ENCODE peak calls at places on chromosome 10, in six cellular contexts. E is thyroid gland, S is A549, K is heart left ventricle, H is stomach, A is NB4. C is an unnamed sample.

GRCh38 chr10:77666821-77667220 is 29.2 kb upstream of the KCNMA1 start:
- DNase-seq in H (no peak), E (no peak), K (no peak), S (no peak), A (no peak), C (no peak)

GRCh38 chr10:32377458-32378370 is 30.8 kb upstream of the EPC1 start:
- DNase-seq in S (peak), H (no peak), A (peak), K (no peak), E (peak), C (no peak)

GRCh38 chr10:99938563-99938962 is 71.2 kb downstream of the DNMBP start:
- DNase-seq in A (no peak), E (no peak), S (no peak), K (no peak), H (no peak), C (no peak)

GRCh38 chr10:98373691-98374090 is 41.3 kb downstream of the PYROXD2 start:
- DNase-seq in K (no peak), E (no peak), A (no peak), S (no peak), H (no peak), C (no peak)

GRCh38 chr10:116733566-116733965 is 8.8 kb downstream of the HSPA12A start:
- DNase-seq in H (no peak), E (no peak), S (no peak), K (no peak), A (no peak), C (no peak)

GRCh38 chr10:97117372-97117771 is 68.4 kb downstream of the SLIT1 start:
- DNase-seq in A (peak), K (no peak), H (no peak), E (no peak), S (peak), C (no peak)

GRCh38 chr10:360653-361052 is 225.4 kb downstream of the ZMYND11 start:
- DNase-seq in K (no peak), A (no peak), H (no peak), E (no peak), S (no peak), C (no peak)

GRCh38 chr10:73517166-73517888 is 21.5 kb upstream of the PPP3CB start:
- DNase-seq in A (no peak), K (no peak), E (no peak), H (no peak), S (no peak), C (no peak)

GRCh38 chr10:133143200-133143533 is 16.9 kb upstream of the KNDC1 start:
- DNase-seq in A (no peak), S (no peak), H (no peak), E (no peak), K (no peak), C (no peak)

GRCh38 chr10:1127629-1128028 is 71.4 kb downstream of the WDR37 start:
- DNase-seq in K (no peak), E (no peak), H (no peak), A (no peak), S (no peak), C (no peak)

GRCh38 chr10:88150338-88150737 is 286.9 kb downstream of the PTEN start:
- DNase-seq in E (no peak), S (peak), K (no peak), H (no peak), A (no peak), C (peak)

GRCh38 chr10:120979435-120980315 is 128.5 kb downstream of the WDR11 start:
- DNase-seq in H (peak), A (no peak), S (peak), E (peak), K (no peak), C (no peak)

GRCh38 chr10:20970044-20970443 is 72.9 kb upstream of the NEBL start:
- DNase-seq in S (no peak), E (no peak), K (no peak), H (no peak), A (no peak), C (peak)

GRCh38 chr10:104336829-104337526 is 1.3 kb downstream of the ITPRIP start:
- DNase-seq in H (no peak), A (peak), K (no peak), E (no peak), S (no peak), C (no peak)

GRCh38 chr10:104337527-104337984 is 709 bp downstream of the ITPRIP start:
- DNase-seq in H (no peak), S (peak), K (no peak), A (peak), E (peak), C (no peak)

GRCh38 chr10:104340099-104340594 is 1.9 kb upstream of the ITPRIP start:
- DNase-seq in H (no peak), A (peak), K (no peak), E (no peak), S (no peak), C (no peak)

GRCh38 chr10:104339469-104340098 is 1.3 kb upstream of the ITPRIP start:
- DNase-seq in E (peak), A (peak), H (peak), K (no peak), S (peak), C (no peak)

DNA sequence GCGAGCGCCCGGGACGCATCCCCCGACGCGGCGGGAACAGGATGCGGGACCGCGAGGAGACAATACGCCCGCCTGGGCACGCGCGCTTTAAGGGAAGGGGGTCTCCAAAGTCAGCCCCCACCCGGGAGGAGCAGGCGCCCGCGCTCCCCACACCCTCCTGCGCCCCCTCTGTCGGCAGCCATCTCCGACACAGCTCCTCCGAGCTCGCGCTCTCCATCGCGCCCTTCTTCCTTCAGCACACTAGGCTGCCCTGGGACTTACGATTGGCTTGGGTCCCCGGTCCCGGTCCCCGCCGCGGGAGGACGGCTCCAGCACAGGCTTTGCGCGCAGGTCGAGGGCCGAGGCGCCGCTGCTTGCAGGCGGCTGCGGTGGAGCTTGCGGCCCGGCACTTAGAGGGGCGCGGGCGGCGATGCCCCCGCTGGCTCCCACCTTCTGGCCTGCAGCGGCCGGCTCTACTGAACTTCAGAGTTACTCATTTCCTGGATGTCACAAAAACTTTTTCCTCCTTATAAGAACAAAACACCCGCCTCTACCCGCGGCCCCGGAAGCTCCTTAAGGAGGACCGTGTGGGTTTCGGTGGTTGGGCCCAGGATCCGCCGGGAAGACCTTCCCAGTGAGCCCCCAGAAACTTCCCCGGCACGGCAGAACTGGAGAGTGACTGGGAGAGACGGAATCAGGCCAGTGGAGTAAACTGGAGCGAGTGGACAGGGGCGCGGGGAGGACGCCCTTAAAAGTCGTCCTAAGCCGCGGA is at the start of gene ITPRIP:
- DNase-seq in S (peak), H (peak), K (peak), A (peak), E (peak), C (peak)
- TF ChIP-seq POLR2A in S (peak), H (peak), K (peak), A (peak), E (peak), C (peak)

GRCh38 chr10:72058989-72059842 is 29.1 kb downstream of the SPOCK2 start:
- DNase-seq in K (no peak), H (no peak), S (no peak), A (no peak), E (no peak), C (no peak)
- TF ChIP-seq POLR2A in K (no peak), H (no peak), S (no peak), A (no peak), E (no peak), C (no peak)

GRCh38 chr10:95558593-95559320 is 2.4 kb downstream of the SORBS1 start:
- DNase-seq in S (no peak), E (no peak), H (no peak), K (no peak), A (no peak), C (no peak)

GRCh38 chr10:95562326-95562725 is 1.2 kb upstream of the SORBS1 start:
- DNase-seq in E (no peak), K (no peak), H (no peak), S (no peak), A (no peak), C (no peak)

GRCh38 chr10:95559466-95559865 is 1.7 kb downstream of the SORBS1 start:
- DNase-seq in E (no peak), K (no peak), S (no peak), H (no peak), A (no peak), C (no peak)

GRCh38 chr10:95560288-95561199 is 627 bp downstream of the SORBS1 start:
- DNase-seq in K (peak), H (peak), E (peak), S (no peak), A (peak), C (peak)

GRCh38 chr10:95561200-95562177 is at the start of gene SORBS1:
- DNase-seq in A (peak), E (peak), H (peak), S (peak), K (peak), C (peak)
- TF ChIP-seq POLR2A in A (peak), E (peak), H (peak), S (peak), K (peak), C (peak)

GRCh38 chr10:108688314-108688713 is 1235.0 kb downstream of the XPNPEP1 start:
- DNase-seq in H (no peak), A (no peak), E (no peak), S (no peak), K (no peak), C (no peak)

GRCh38 chr10:108685863-108686531 is 1237.3 kb downstream of the XPNPEP1 start:
- DNase-seq in S (no peak), K (no peak), H (no peak), E (no peak), A (no peak), C (no peak)

DNA sequence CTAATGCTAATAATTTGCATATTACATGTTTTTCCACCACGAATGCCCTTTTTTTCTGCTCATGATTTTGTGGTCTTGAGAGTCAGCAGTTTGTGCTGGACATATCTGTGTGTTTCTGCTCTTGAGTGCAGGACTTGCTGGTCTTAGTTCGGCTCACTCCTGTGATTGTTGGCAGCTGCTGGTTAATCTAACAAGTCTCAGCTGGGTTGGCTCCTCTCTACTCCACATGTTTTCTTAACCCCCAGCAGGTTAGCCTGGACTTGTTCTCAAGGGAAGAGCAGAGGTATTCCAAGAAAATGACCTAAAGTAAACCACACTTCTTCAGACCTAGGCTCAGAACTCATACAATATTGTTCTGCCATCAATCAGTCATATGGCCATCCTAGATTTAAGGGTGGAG is 1238.9 kb downstream of the XPNPEP1 start:
- DNase-seq in A (no peak), E (peak), S (no peak), K (no peak), H (no peak), C (no peak)
- TF ChIP-seq POLR2A in A (no peak), E (no peak), S (no peak), K (no peak), H (no peak), C (no peak)

GRCh38 chr10:71963756-71964668 is at the start of gene CHST3:
- DNase-seq in K (peak), A (no peak), E (peak), H (peak), S (peak), C (peak)
- TF ChIP-seq POLR2A in K (peak), A (no peak), E (peak), H (no peak), S (peak), C (peak)

GRCh38 chr10:63208981-63209380 is 75.9 kb downstream of the NRBF2 start:
- DNase-seq in K (no peak), H (no peak), A (no peak), E (peak), S (no peak), C (no peak)

GRCh38 chr10:63213489-63213888 is 80.4 kb downstream of the NRBF2 start:
- DNase-seq in E (peak), K (no peak), S (no peak), A (no peak), H (no peak), C (no peak)

GRCh38 chr10:63206997-63207952 is 74.1 kb downstream of the NRBF2 start:
- DNase-seq in E (peak), H (no peak), K (no peak), S (no peak), A (no peak), C (no peak)

GRCh38 chr10:63209703-63210102 is 76.6 kb downstream of the NRBF2 start:
- DNase-seq in E (no peak), A (no peak), S (no peak), H (no peak), K (no peak), C (no peak)

GRCh38 chr10:63210611-63211196 is 77.6 kb downstream of the NRBF2 start:
- DNase-seq in S (no peak), K (no peak), A (peak), E (no peak), H (no peak), C (no peak)
- TF ChIP-seq POLR2A in S (no peak), K (no peak), A (no peak), E (no peak), H (no peak), C (no peak)

DNA sequence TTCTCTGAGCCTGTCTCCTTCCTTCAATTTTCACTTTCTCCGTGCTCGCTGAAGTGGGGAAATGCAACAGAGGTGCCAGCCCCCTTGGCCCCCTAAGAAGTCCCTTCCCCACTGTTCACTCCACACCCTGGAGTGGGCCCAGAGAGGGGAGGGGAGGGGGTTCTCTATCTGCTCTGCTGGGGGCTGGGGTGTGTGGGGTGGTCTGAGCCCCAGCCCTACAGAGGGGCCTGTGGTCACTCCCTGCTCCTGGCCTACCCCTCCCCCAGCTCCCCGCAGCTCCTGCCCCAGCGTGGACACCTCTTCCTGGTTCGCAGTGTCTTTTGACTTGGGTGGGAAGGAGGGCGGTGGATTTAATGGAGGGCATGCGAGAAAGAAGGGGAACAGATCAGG is 989 bp downstream of the LZTS2 start:
- DNase-seq in K (peak), H (no peak), A (no peak), S (no peak), E (no peak), C (no peak)
- TF ChIP-seq POLR2A in K (no peak), H (no peak), A (no peak), S (no peak), E (no peak), C (no peak)

C was measured in H54.